ENCODE peak calls at places on chromosomes 12 and 14, in nine cellular contexts. Y is MM.1S; V is CD8-positive, alpha-beta T cell; C is breast epithelium; S is GM23248; E is transverse colon; J is thoracic aorta; O is heart left ventricle; P is small intestine. F is an unnamed sample.

GRCh38 chr12:95943231-95943842 is at the start of gene AMDHD1:
- DNase-seq in O (peak; percentile 43), S (peak; percentile 75), C (peak; percentile 20), J (no peak), Y (peak; percentile 56), V (peak; percentile 64), E (peak; percentile 62), P (peak; percentile 40), F (no peak)

GRCh38 chr12:75660107-75660530 is 148.7 kb upstream of the KRR1 start:
- DNase-seq in E (no peak), V (no peak), Y (no peak), O (no peak), C (no peak), S (peak; percentile 83), P (no peak), J (no peak), F (no peak)

GRCh38 chr12:3656946-3657622 is 95.8 kb downstream of the CRACR2A start:
- DNase-seq in J (no peak), C (no peak), E (no peak), P (no peak), O (no peak), Y (no peak), S (no peak), V (no peak), F (no peak)

GRCh38 chr14:73744175-73744867 is 30.1 kb upstream of the PNMA1 start:
- DNase-seq in E (peak; percentile 44), V (no peak), O (no peak), P (peak; percentile 91), J (no peak), S (no peak), Y (no peak), C (no peak), F (no peak)

GRCh38 chr12:81500788-81501187 is 258.4 kb downstream of the PPFIA2 start:
- DNase-seq in P (no peak), S (no peak), C (no peak), E (no peak), O (no peak), J (no peak), V (no peak), Y (no peak), F (no peak)

GRCh38 chr12:131101703-131102492 is 148.2 kb downstream of the ADGRD1 start:
- DNase-seq in E (peak; percentile 5), C (no peak), Y (no peak), J (no peak), S (no peak), P (no peak), O (peak; percentile 13), V (no peak), F (no peak)

GRCh38 chr12:120388711-120389431 is 19.9 kb upstream of the MSI1 start:
- DNase-seq in P (no peak), E (no peak), Y (no peak), J (no peak), V (no peak), S (peak; percentile 12), C (no peak), O (no peak), F (no peak)

GRCh38 chr14:100066984-100067383 is 1.8 kb downstream of the EVL start:
- DNase-seq in S (no peak), V (no peak), J (no peak), Y (no peak), E (no peak), P (no peak), O (no peak), C (no peak), F (no peak)

GRCh38 chr14:89336338-89336737 is 80.7 kb downstream of the FOXN3 start:
- DNase-seq in O (no peak), S (no peak), P (no peak), Y (no peak), E (no peak), C (no peak), V (no peak), J (no peak), F (no peak)

GRCh38 chr12:1978078-1978477 is 26.2 kb downstream of the DCP1B start:
- DNase-seq in C (no peak), J (no peak), Y (no peak), E (no peak), O (no peak), P (no peak), V (no peak), S (no peak), F (no peak)

GRCh38 chr12:95601626-95602025 is 50.4 kb upstream of the USP44 start:
- DNase-seq in V (no peak), P (no peak), J (no peak), S (peak; percentile 74), Y (no peak), E (no peak), O (no peak), C (no peak), F (no peak)

GRCh38 chr12:92828565-92828964 is 100.5 kb downstream of the EEA1 start:
- DNase-seq in Y (no peak), S (no peak), C (no peak), O (no peak), V (no peak), J (no peak), E (no peak), P (no peak), F (no peak)

GRCh38 chr12:32739279-32739678 is 16.4 kb downstream of the YARS2 start:
- DNase-seq in Y (no peak), V (no peak), S (no peak), E (no peak), P (no peak), J (no peak), O (no peak), C (no peak), F (no peak)

GRCh38 chr12:96501908-96502307 is 12.5 kb downstream of the CFAP54 start:
- DNase-seq in E (no peak), V (no peak), P (no peak), J (no peak), Y (no peak), O (no peak), S (no peak), C (no peak), F (no peak)

GRCh38 chr12:123270380-123271181 is 1.1 kb downstream of the CDK2AP1 start:
- DNase-seq in S (peak; percentile 72), E (peak; percentile 36), O (no peak), Y (no peak), J (no peak), C (no peak), P (peak; percentile 26), V (peak; percentile 25), F (no peak)

GRCh38 chr12:57479376-57480115 is at the start of gene ARHGAP9:
- DNase-seq in E (no peak), O (no peak), J (no peak), V (peak; percentile 84), Y (no peak), P (peak; percentile 52), S (no peak), C (no peak), F (no peak)
- H3K4me3 ChIP-seq in E (no peak within 1 kb of the TSS), O (no peak within 1 kb of the TSS), J (no peak within 1 kb of the TSS), V (peak within 1 kb of the TSS; percentile 83), Y (no peak within 1 kb of the TSS), P (no peak within 1 kb of the TSS), S (no peak within 1 kb of the TSS), C (no peak within 1 kb of the TSS), F (no peak within 1 kb of the TSS)

GRCh38 chr14:94775082-94775874 is 5.4 kb upstream of the GSC start:
- DNase-seq in O (no peak), Y (no peak), P (no peak), E (no peak), J (no peak), S (no peak), C (no peak), V (no peak), F (no peak)
- H3K27me3 ChIP-seq in O (peaks cover 97% of the 10 kb centered on the region), Y (peaks cover 27% of the 10 kb centered on the region), P (peaks cover 46% of the 10 kb centered on the region), E (peaks cover 97% of the 10 kb centered on the region), J (peaks cover 23% of the 10 kb centered on the region), S (peaks cover 24% of the 10 kb centered on the region), C (peaks cover 44% of the 10 kb centered on the region), V (peaks cover 30% of the 10 kb centered on the region), F (peaks cover 51% of the 10 kb centered on the region)

GRCh38 chr14:65359503-65359902 is 53.0 kb upstream of the FUT8 start:
- DNase-seq in O (no peak), V (no peak), C (no peak), E (no peak), P (no peak), S (peak; percentile 7), Y (no peak), J (no peak), F (no peak)

GRCh38 chr14:65361920-65362319 is 50.6 kb upstream of the FUT8 start:
- DNase-seq in Y (no peak), J (no peak), E (no peak), P (no peak), C (no peak), V (no peak), S (peak; percentile 57), O (peak; percentile 32), F (peak; percentile 73)

GRCh38 chr14:65356327-65356836 is 56.1 kb upstream of the FUT8 start:
- DNase-seq in J (no peak), P (peak; percentile 58), Y (peak; percentile 87), S (peak; percentile 95), V (peak; percentile 20), C (peak; percentile 32), E (no peak), O (no peak), F (peak; percentile 53)

GRCh38 chr14:65357091-65357490 is 55.4 kb upstream of the FUT8 start:
- DNase-seq in J (no peak), O (peak; percentile 26), V (no peak), E (no peak), C (no peak), Y (peak; percentile 76), P (no peak), S (no peak), F (no peak)

GRCh38 chr14:65360144-65360784 is 52.3 kb upstream of the FUT8 start:
- DNase-seq in C (no peak), O (no peak), V (no peak), S (no peak), J (no peak), E (no peak), P (no peak), Y (no peak), F (no peak)
- H3K27ac ChIP-seq in C (no peak overlapping the region), O (no peak overlapping the region), V (no peak overlapping the region), S (no peak overlapping the region), J (no peak overlapping the region), E (no peak overlapping the region), P (no peak overlapping the region), Y (no peak overlapping the region), F (no peak overlapping the region)

GRCh38 chr12:94584370-94584769 is 66.0 kb downstream of the TMCC3 start:
- DNase-seq in S (no peak), O (no peak), P (no peak), V (no peak), E (no peak), Y (no peak), C (no peak), J (no peak), F (no peak)

GRCh38 chr12:94586589-94587259 is 63.6 kb downstream of the TMCC3 start:
- DNase-seq in Y (no peak), V (no peak), E (peak; percentile 47), C (no peak), P (peak; percentile 87), J (no peak), O (no peak), S (peak; percentile 18), F (no peak)

GRCh38 chr12:94587266-94588241 is 62.8 kb downstream of the TMCC3 start:
- DNase-seq in O (peak; percentile 53), V (no peak), Y (no peak), C (no peak), P (peak; percentile 23), E (no peak), J (no peak), S (no peak), F (no peak)

GRCh38 chr12:94585624-94586023 is 64.7 kb downstream of the TMCC3 start:
- DNase-seq in J (no peak), E (peak; percentile 74), S (no peak), C (no peak), P (peak; percentile 93), V (no peak), Y (no peak), O (no peak), F (no peak)

GRCh38 chr12:94582591-94582990 is 67.8 kb downstream of the TMCC3 start:
- DNase-seq in O (no peak), P (no peak), V (no peak), S (no peak), Y (no peak), C (no peak), J (no peak), E (no peak), F (no peak)
- H3K4me3 ChIP-seq in O (no peak overlapping the region), P (no peak overlapping the region), V (no peak overlapping the region), S (no peak overlapping the region), Y (no peak overlapping the region), C (no peak overlapping the region), J (no peak overlapping the region), E (no peak overlapping the region), F (no peak overlapping the region)